ENCODE peak calls at places on chromosome 3, in ten cellular contexts. D is cardiac fibroblast, L is AG04450, J is skeletal muscle cell, N is adipocyte, V is brain microvascular endothelial cell, R is RWPE2, Q is right cardiac atrium, P is astrocyte of the spinal cord, G is H7. I is an unnamed sample.

GRCh38 chr3:41836360-41837134 is 125.4 kb downstream of the ULK4 start:
- DNase-seq in D (no peak), L (no peak), J (no peak), N (no peak), V (no peak), R (no peak), Q (no peak), P (no peak), G (no peak), I (peak)

GRCh38 chr3:58526124-58526957 is 10.6 kb downstream of the ACOX2 start:
- DNase-seq in D (peak), L (peak), J (peak), N (peak), V (peak), R (no peak), Q (no peak), P (peak), G (peak), I (peak)

GRCh38 chr3:157594413-157594812 is 91.2 kb upstream of the VEPH1 start:
- DNase-seq in D (peak), L (no peak), J (no peak), N (no peak), V (no peak), R (no peak), Q (no peak), P (no peak), G (peak), I (no peak)

GRCh38 chr3:87045473-87045872 is 54.5 kb upstream of the VGLL3 start:
- DNase-seq in D (no peak), L (no peak), J (no peak), N (no peak), V (no peak), R (no peak), Q (no peak), P (no peak), G (no peak), I (no peak)

GRCh38 chr3:27880969-27881892 is 159.1 kb upstream of the EOMES start:
- DNase-seq in D (no peak), L (no peak), J (no peak), N (no peak), V (no peak), R (no peak), Q (no peak), P (no peak), G (no peak), I (no peak)

GRCh38 chr3:73805435-73805834 is 180.7 kb upstream of the PDZRN3 start:
- DNase-seq in D (peak), L (no peak), J (peak), N (no peak), V (no peak), R (no peak), Q (peak), P (no peak), G (no peak), I (no peak)

GRCh38 chr3:71725279-71725991 is at the start of gene EIF4E3:
- DNase-seq in D (peak), L (no peak), J (no peak), N (peak), V (no peak), R (no peak), Q (peak), P (no peak), G (peak), I (no peak)

GRCh38 chr3:143924522-143925381 is 46.9 kb upstream of the DIPK2A start:
- DNase-seq in D (no peak), L (no peak), J (no peak), N (no peak), V (no peak), R (no peak), Q (no peak), P (no peak), G (no peak), I (no peak)

GRCh38 chr3:99410789-99411311 is 227.5 kb upstream of the COL8A1 start:
- DNase-seq in D (peak), L (no peak), J (peak), N (peak), V (peak), R (no peak), Q (no peak), P (peak), G (no peak), I (peak)

GRCh38 chr3:170907519-170908234 is 760 bp downstream of the EIF5A2 start:
- DNase-seq in D (peak), L (no peak), J (no peak), N (peak), V (peak), R (no peak), Q (no peak), P (peak), G (no peak), I (no peak)

GRCh38 chr3:18422972-18423371 is 2.2 kb downstream of the SATB1 start:
- DNase-seq in D (peak), L (no peak), J (no peak), N (peak), V (no peak), R (no peak), Q (no peak), P (no peak), G (no peak), I (no peak)

GRCh38 chr3:111797035-111797717 is 61.9 kb upstream of the PHLDB2 start:
- DNase-seq in D (peak), L (no peak), J (no peak), N (peak), V (no peak), R (no peak), Q (no peak), P (no peak), G (no peak), I (no peak)

GRCh38 chr3:132543016-132543739 is 53.9 kb upstream of the ACKR4 start:
- DNase-seq in D (peak), L (peak), J (peak), N (peak), V (peak), R (no peak), Q (no peak), P (peak), G (no peak), I (peak)

GRCh38 chr3:158540066-158540465 is 30.9 kb upstream of the MLF1 start:
- DNase-seq in D (no peak), L (no peak), J (no peak), N (no peak), V (no peak), R (no peak), Q (no peak), P (no peak), G (no peak), I (no peak)

GRCh38 chr3:42009456-42009855 is 47.6 kb upstream of the ULK4 start:
- DNase-seq in D (no peak), L (no peak), J (no peak), N (no peak), V (no peak), R (no peak), Q (no peak), P (no peak), G (no peak), I (no peak)

GRCh38 chr3:69082805-69083204 is 1.9 kb upstream of the ARL6IP5 start:
- DNase-seq in D (peak), L (no peak), J (peak), N (peak), V (peak), R (no peak), Q (peak), P (peak), G (no peak), I (no peak)

GRCh38 chr3:172280406-172281051 is 167.7 kb downstream of the GHSR start:
- DNase-seq in D (peak), L (peak), J (peak), N (peak), V (peak), R (no peak), Q (no peak), P (peak), G (no peak), I (peak)

GRCh38 chr3:47370887-47371697 is 9.7 kb upstream of the PTPN23 start:
- DNase-seq in D (no peak), L (no peak), J (no peak), N (peak), V (no peak), R (no peak), Q (no peak), P (no peak), G (peak), I (no peak)

GRCh38 chr3:32842531-32842931 is 24.7 kb downstream of the TRIM71 start:
- DNase-seq in D (no peak), L (no peak), J (no peak), N (no peak), V (no peak), R (no peak), Q (no peak), P (no peak), G (no peak), I (no peak)

GRCh38 chr3:43259626-43260025 is 26.7 kb upstream of the SNRK start:
- DNase-seq in D (no peak), L (no peak), J (no peak), N (no peak), V (no peak), R (peak), Q (no peak), P (no peak), G (no peak), I (no peak)

GRCh38 chr3:23650371-23651140 is 155.2 kb upstream of the UBE2E1 start:
- DNase-seq in D (peak), L (peak), J (peak), N (peak), V (peak), R (no peak), Q (no peak), P (peak), G (no peak), I (peak)
- H3K4me3 ChIP-seq in D (no peak), L (peak), J (no peak), N (no peak), V (no peak), R (no peak), Q (no peak), P (no peak), G (no peak), I (no peak)

GRCh38 chr3:113839551-113839950 is 963 bp downstream of the GRAMD1C start:
- DNase-seq in D (no peak), L (no peak), J (no peak), N (no peak), V (no peak), R (no peak), Q (no peak), P (no peak), G (no peak), I (peak)
- H3K4me3 ChIP-seq in D (peak), L (peak), J (peak), N (peak), V (peak), R (peak), Q (peak), P (peak), G (peak), I (peak)

GRCh38 chr3:52291508-52292181 is 4.0 kb downstream of the GLYCTK start:
- DNase-seq in D (peak), L (no peak), J (no peak), N (peak), V (no peak), R (no peak), Q (peak), P (no peak), G (peak), I (no peak)
- H3K4me3 ChIP-seq in D (no peak), L (no peak), J (no peak), N (no peak), V (no peak), R (no peak), Q (no peak), P (no peak), G (no peak), I (no peak)

GRCh38 chr3:119810018-119810435 is 28.1 kb downstream of the NR1I2 start:
- DNase-seq in D (peak), L (no peak), J (no peak), N (peak), V (peak), R (no peak), Q (peak), P (peak), G (no peak), I (no peak)
- H3K4me3 ChIP-seq in D (peak), L (peak), J (peak), N (peak), V (peak), R (no peak), Q (peak), P (peak), G (peak), I (peak)

I was measured in retinal pigment epithelial cell.